ENCODE peak calls at places on chromosomes 1 and 21, in five cellular contexts. E is HCT116, R is tibial nerve, B is OCI-LY7, V is epithelial cell of proximal tubule. J is an unnamed sample.

GRCh38 chr1:56441586-56441985 is 137.8 kb downstream of the PLPP3 start:
- DNase-seq in E (no peak), R (no peak), V (no peak), B (no peak), J (no peak)

GRCh38 chr1:194288284-194288683 is 1101.9 kb upstream of the B3GALT2 start:
- DNase-seq in V (no peak), R (no peak), E (no peak), B (no peak), J (no peak)

GRCh38 chr1:172885976-172886375 is 164.8 kb downstream of the TNFSF18 start:
- DNase-seq in B (no peak), R (no peak), V (no peak), E (peak), J (no peak)

GRCh38 chr1:24544239-24544638 is 11.6 kb upstream of the NCMAP start:
- DNase-seq in R (no peak), V (no peak), E (no peak), B (no peak), J (no peak)

GRCh38 chr1:20727746-20728316 is 4.7 kb downstream of the SH2D5 start:
- DNase-seq in V (no peak), B (peak), R (no peak), E (no peak), J (peak)

GRCh38 chr1:155776414-155776813 is 80.6 kb downstream of the GON4L start:
- DNase-seq in V (no peak), R (no peak), B (no peak), E (no peak), J (no peak)

GRCh38 chr1:226596531-226597165 is 48.1 kb downstream of the STUM start:
- DNase-seq in B (no peak), R (no peak), V (no peak), E (no peak), J (no peak)

GRCh38 chr21:27346041-27346448 is 379.2 kb upstream of the ADAMTS5 start:
- DNase-seq in V (peak), E (no peak), B (no peak), R (no peak), J (no peak)

GRCh38 chr21:34736116-34736870 is 67.5 kb downstream of the CLIC6 start:
- DNase-seq in V (no peak), E (no peak), R (no peak), B (no peak), J (no peak)

GRCh38 chr21:20249401-20249800 is 748.8 kb upstream of the NCAM2 start:
- DNase-seq in E (no peak), V (no peak), B (no peak), R (no peak), J (no peak)

GRCh38 chr1:179968994-179969919 is 14.6 kb downstream of the CEP350 start:
- DNase-seq in R (no peak), B (no peak), E (no peak), V (no peak), J (no peak)

GRCh38 chr1:32172621-32173245 is 6.7 kb upstream of the TXLNA start:
- DNase-seq in R (no peak), E (no peak), B (peak), V (no peak), J (no peak)

GRCh38 chr1:81304187-81304586 is 496.5 kb upstream of the ADGRL2 start:
- DNase-seq in B (no peak), E (no peak), V (no peak), R (no peak), J (no peak)

GRCh38 chr1:109498161-109498801 is 4.4 kb downstream of the CYB561D1 start:
- DNase-seq in E (no peak), R (no peak), B (peak), V (no peak), J (peak)

GRCh38 chr1:150010388-150011115 is at the start of gene OTUD7B:
- DNase-seq in R (peak), E (peak), B (peak), V (no peak), J (peak)
- H3K4me3 ChIP-seq in R (peak), E (peak), B (peak), V (peak), J (peak)

GRCh38 chr1:212588137-212588510 is 20.4 kb upstream of the ATF3 start:
- DNase-seq in R (no peak), E (no peak), V (no peak), B (no peak), J (no peak)
- TF ChIP-seq CTCF in R (no peak), E (no peak), V (no peak), B (no peak), J (no peak)

GRCh38 chr1:3073520-3074296 is 4.7 kb downstream of the PRDM16 start:
- DNase-seq in V (no peak), B (no peak), E (no peak), R (no peak), J (no peak)

GRCh38 chr1:3076388-3076740 is 7.4 kb downstream of the PRDM16 start:
- DNase-seq in B (no peak), E (no peak), V (no peak), R (no peak), J (no peak)

GRCh38 chr1:3074297-3074741 is 5.3 kb downstream of the PRDM16 start:
- DNase-seq in B (no peak), R (no peak), V (no peak), E (no peak), J (no peak)

GRCh38 chr1:3075666-3076387 is 6.8 kb downstream of the PRDM16 start:
- DNase-seq in B (no peak), R (no peak), E (no peak), V (no peak), J (no peak)

DNA sequence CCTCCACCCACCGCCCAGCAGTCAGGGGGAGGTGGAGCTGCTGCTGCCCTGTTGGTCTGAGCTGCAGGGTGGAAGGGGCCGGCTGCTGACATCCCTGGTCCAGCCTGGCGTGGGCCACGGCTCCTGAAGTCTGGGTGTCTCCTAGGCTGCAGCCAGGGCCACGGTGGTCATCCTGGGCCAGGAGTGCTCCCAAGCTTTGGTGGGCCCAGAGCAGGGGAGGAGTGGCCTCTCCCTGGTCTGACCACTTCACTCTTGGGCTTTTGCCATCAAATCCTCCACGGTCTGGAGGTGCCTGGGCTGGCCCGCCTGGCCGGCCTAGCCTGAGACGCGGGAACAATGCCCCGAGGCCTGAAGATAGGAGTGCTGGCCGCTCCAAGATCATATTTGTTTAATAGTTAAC is 5.8 kb downstream of the PRDM16 start:
- DNase-seq in B (no peak), E (no peak), R (no peak), V (no peak), J (no peak)
- H3K4me3 ChIP-seq in B (no peak), E (no peak), R (no peak), V (no peak), J (no peak)

DNA sequence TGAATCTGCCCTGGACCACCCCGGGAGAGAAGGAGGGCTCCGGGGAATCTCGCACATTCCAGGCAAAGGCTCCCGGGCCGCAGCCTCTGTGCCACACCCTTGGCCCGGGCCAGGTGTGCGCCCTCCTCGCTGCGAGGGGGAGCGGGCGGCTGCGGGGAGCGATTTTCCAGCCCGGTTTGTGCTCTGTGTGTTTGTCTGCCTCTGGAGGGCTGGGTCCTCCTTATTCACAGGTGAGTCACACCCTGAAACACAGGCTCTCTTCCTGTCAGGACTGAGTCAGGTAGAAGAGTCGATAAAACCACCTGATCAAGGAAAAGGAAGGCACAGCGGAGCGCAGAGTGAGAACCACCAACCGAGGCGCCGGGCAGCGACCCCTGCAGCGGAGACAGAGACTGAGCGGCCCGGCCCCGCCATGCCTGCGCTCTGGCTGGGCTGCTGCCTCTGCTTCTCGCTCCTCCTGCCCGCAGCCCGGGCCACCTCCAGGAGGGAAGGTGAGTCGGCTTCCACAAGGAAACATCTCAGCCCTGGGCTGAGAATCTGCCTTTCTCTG is at the start of gene LAMC2:
- DNase-seq in V (peak), E (peak), B (no peak), R (no peak), J (no peak)
- TF ChIP-seq CTCF in V (peak), E (peak), B (no peak), R (peak), J (no peak)

J was measured in GM12865.